ENCODE peak calls at places on chromosomes 3 and 15, in nine cellular contexts. M, Q, K, S, C, O, A, V and H are unnamed samples.

GRCh38 chr3:147392083-147392916 is 14.0 kb downstream of the ZIC4 start:
- DNase-seq in M (peak), Q (no peak), K (no peak), S (no peak), C (no peak), O (no peak), A (no peak), V (no peak), H (peak)

GRCh38 chr3:58722526-58722925 is 56.0 kb upstream of the FAM3D start:
- DNase-seq in M (no peak), Q (no peak), K (no peak), S (no peak), C (no peak), O (no peak), A (no peak), V (no peak), H (no peak)

GRCh38 chr3:100185847-100186246 is 71.5 kb upstream of the FILIP1L start:
- DNase-seq in M (no peak), Q (no peak), K (no peak), S (no peak), C (no peak), O (no peak), A (no peak), V (no peak), H (no peak)

GRCh38 chr3:62332771-62333381 is 40.5 kb downstream of the FEZF2 start:
- DNase-seq in M (no peak), Q (no peak), K (peak), S (no peak), C (peak), O (peak), A (no peak), V (no peak), H (no peak)

GRCh38 chr3:31235062-31235704 is 297.5 kb upstream of the STT3B start:
- DNase-seq in M (no peak), Q (no peak), K (no peak), S (no peak), C (no peak), O (no peak), A (no peak), V (no peak), H (no peak)

GRCh38 chr3:102141096-102141912 is 292.0 kb downstream of the NFKBIZ start:
- DNase-seq in M (no peak), Q (no peak), K (peak), S (no peak), C (no peak), O (no peak), A (no peak), V (no peak), H (peak)

GRCh38 chr3:186283651-186284445 is 78.2 kb downstream of the DGKG start:
- DNase-seq in M (no peak), Q (no peak), K (peak), S (no peak), C (no peak), O (no peak), A (no peak), V (no peak), H (no peak)

GRCh38 chr3:149625795-149626194 is 32.0 kb downstream of the WWTR1 start:
- DNase-seq in M (no peak), Q (no peak), K (no peak), S (no peak), C (no peak), O (no peak), A (no peak), V (no peak), H (no peak)

GRCh38 chr3:161149529-161149928 is 44.4 kb upstream of the B3GALNT1 start:
- DNase-seq in M (no peak), Q (no peak), K (peak), S (no peak), C (no peak), O (no peak), A (no peak), V (no peak), H (no peak)

GRCh38 chr15:67164811-67165652 is 89.4 kb downstream of the AAGAB start:
- DNase-seq in M (no peak), Q (no peak), K (peak), S (no peak), C (no peak), O (no peak), A (peak), V (no peak), H (no peak)

GRCh38 chr3:144270100-144270499 is 298.5 kb downstream of the DIPK2A start:
- DNase-seq in M (no peak), Q (no peak), K (no peak), S (no peak), C (no peak), O (no peak), A (no peak), V (no peak), H (no peak)

GRCh38 chr3:47112997-47113396 is 50.9 kb downstream of the SETD2 start:
- DNase-seq in M (no peak), Q (no peak), K (no peak), S (no peak), C (no peak), O (no peak), A (no peak), V (no peak), H (no peak)

GRCh38 chr3:122533480-122533879 is 18.7 kb upstream of the KPNA1 start:
- DNase-seq in M (no peak), Q (no peak), K (no peak), S (no peak), C (no peak), O (no peak), A (no peak), V (no peak), H (no peak)

GRCh38 chr3:43155464-43156121 is 49.7 kb upstream of the POMGNT2 start:
- DNase-seq in M (peak), Q (no peak), K (peak), S (no peak), C (peak), O (peak), A (peak), V (peak), H (peak)

GRCh38 chr15:100559330-100559729 is 30.6 kb upstream of the CERS3 start:
- DNase-seq in M (no peak), Q (no peak), K (peak), S (no peak), C (no peak), O (no peak), A (peak), V (peak), H (no peak)